ENCODE peak calls at places on chromosomes 3 and 15, in eight cellular contexts. One of them, this sample, is unnamed. For H3K36me3, the result is how much of the 10 kb centered on the place peaks cover.

GRCh38 chr3:198070871-198071270 is 110.9 kb downstream of the LMLN start:
- DNase-seq in stomach: no peak
- DNase-seq in PC-9: no peak
- DNase-seq in astrocyte: no peak
- DNase-seq in psoas muscle: no peak
- DNase-seq in prostate gland: no peak
- DNase-seq in lower lobe of right lung: no peak
- DNase-seq in GM23338: no peak
- DNase-seq in this sample: no peak

GRCh38 chr3:44120721-44121582 is 120.7 kb upstream of the TOPAZ1 start:
- DNase-seq in stomach: no peak
- DNase-seq in GM23338: peak
- DNase-seq in psoas muscle: no peak
- DNase-seq in astrocyte: no peak
- DNase-seq in lower lobe of right lung: no peak
- DNase-seq in PC-9: no peak
- DNase-seq in prostate gland: no peak
- DNase-seq in this sample: no peak

GRCh38 chr3:125129512-125129962 is 73.7 kb upstream of the HEG1 start:
- DNase-seq in PC-9: peak
- DNase-seq in prostate gland: peak
- DNase-seq in lower lobe of right lung: no peak
- DNase-seq in astrocyte: peak
- DNase-seq in psoas muscle: peak
- DNase-seq in stomach: peak
- DNase-seq in GM23338: no peak
- DNase-seq in this sample: no peak

GRCh38 chr3:17489139-17489538 is 253.3 kb downstream of the TBC1D5 start:
- DNase-seq in psoas muscle: no peak
- DNase-seq in lower lobe of right lung: no peak
- DNase-seq in stomach: no peak
- DNase-seq in astrocyte: peak
- DNase-seq in GM23338: no peak
- DNase-seq in prostate gland: no peak
- DNase-seq in PC-9: no peak
- DNase-seq in this sample: no peak

GRCh38 chr3:158802399-158803023 is 657 bp downstream of the MFSD1 start:
- DNase-seq in lower lobe of right lung: peak
- DNase-seq in PC-9: peak
- DNase-seq in prostate gland: peak
- DNase-seq in psoas muscle: peak
- DNase-seq in stomach: no peak
- DNase-seq in astrocyte: no peak
- DNase-seq in GM23338: no peak
- DNase-seq in this sample: peak

GRCh38 chr3:23888617-23889228 is 28.1 kb downstream of the NKIRAS1 start:
- DNase-seq in prostate gland: no peak
- DNase-seq in astrocyte: no peak
- DNase-seq in stomach: no peak
- DNase-seq in GM23338: peak
- DNase-seq in lower lobe of right lung: no peak
- DNase-seq in psoas muscle: no peak
- DNase-seq in PC-9: no peak
- DNase-seq in this sample: no peak

GRCh38 chr3:112778298-112779008 is 68.2 kb downstream of the CD200R1L start:
- DNase-seq in stomach: no peak
- DNase-seq in prostate gland: no peak
- DNase-seq in astrocyte: peak
- DNase-seq in GM23338: no peak
- DNase-seq in lower lobe of right lung: no peak
- DNase-seq in PC-9: peak
- DNase-seq in psoas muscle: no peak
- DNase-seq in this sample: no peak

GRCh38 chr15:82294061-82294690 is 31.6 kb downstream of the SAXO2 start:
- DNase-seq in GM23338: peak
- DNase-seq in prostate gland: no peak
- DNase-seq in lower lobe of right lung: no peak
- DNase-seq in psoas muscle: no peak
- DNase-seq in stomach: no peak
- DNase-seq in PC-9: no peak
- DNase-seq in astrocyte: no peak
- DNase-seq in this sample: no peak

GRCh38 chr3:183487046-183487445 is 58.6 kb upstream of the MCF2L2 start:
- DNase-seq in prostate gland: no peak
- DNase-seq in stomach: no peak
- DNase-seq in lower lobe of right lung: no peak
- DNase-seq in astrocyte: no peak
- DNase-seq in psoas muscle: no peak
- DNase-seq in GM23338: no peak
- DNase-seq in PC-9: no peak
- DNase-seq in this sample: peak

GRCh38 chr3:4894891-4895530 is 84.2 kb upstream of the BHLHE40 start:
- DNase-seq in lower lobe of right lung: no peak
- DNase-seq in stomach: no peak
- DNase-seq in prostate gland: no peak
- DNase-seq in GM23338: no peak
- DNase-seq in PC-9: no peak
- DNase-seq in astrocyte: no peak
- DNase-seq in psoas muscle: no peak
- DNase-seq in this sample: no peak

GRCh38 chr3:115498421-115498820 is 124.9 kb upstream of the GAP43 start:
- DNase-seq in stomach: no peak
- DNase-seq in GM23338: no peak
- DNase-seq in psoas muscle: no peak
- DNase-seq in PC-9: no peak
- DNase-seq in prostate gland: no peak
- DNase-seq in astrocyte: no peak
- DNase-seq in lower lobe of right lung: no peak
- DNase-seq in this sample: no peak

GRCh38 chr15:67407709-67408257 is 113.1 kb upstream of the C15orf61 start:
- DNase-seq in prostate gland: no peak
- DNase-seq in stomach: no peak
- DNase-seq in PC-9: no peak
- DNase-seq in astrocyte: no peak
- DNase-seq in psoas muscle: no peak
- DNase-seq in GM23338: no peak
- DNase-seq in lower lobe of right lung: no peak
- DNase-seq in this sample: no peak

GRCh38 chr15:99474041-99474906 is 91.5 kb upstream of the MEF2A start:
- DNase-seq in lower lobe of right lung: peak
- DNase-seq in prostate gland: no peak
- DNase-seq in astrocyte: no peak
- DNase-seq in psoas muscle: peak
- DNase-seq in stomach: no peak
- DNase-seq in PC-9: no peak
- DNase-seq in GM23338: no peak
- DNase-seq in this sample: no peak

GRCh38 chr15:60972301-60972700 is 256.8 kb downstream of the RORA start:
- DNase-seq in psoas muscle: no peak
- DNase-seq in lower lobe of right lung: no peak
- DNase-seq in astrocyte: peak
- DNase-seq in prostate gland: no peak
- DNase-seq in stomach: no peak
- DNase-seq in GM23338: no peak
- DNase-seq in PC-9: no peak
- DNase-seq in this sample: no peak

GRCh38 chr3:21310176-21310575 is 440.8 kb downstream of the ZNF385D start:
- DNase-seq in astrocyte: no peak
- DNase-seq in stomach: no peak
- DNase-seq in GM23338: no peak
- DNase-seq in lower lobe of right lung: no peak
- DNase-seq in prostate gland: no peak
- DNase-seq in PC-9: no peak
- DNase-seq in psoas muscle: no peak
- DNase-seq in this sample: no peak

GRCh38 chr15:63970723-63971426 is 75.4 kb downstream of the DAPK2 start:
- DNase-seq in prostate gland: no peak
- DNase-seq in astrocyte: no peak
- DNase-seq in psoas muscle: peak
- DNase-seq in lower lobe of right lung: no peak
- DNase-seq in GM23338: no peak
- DNase-seq in PC-9: no peak
- DNase-seq in stomach: no peak
- DNase-seq in this sample: no peak

GRCh38 chr3:9211155-9211950 is 38.1 kb downstream of the SRGAP3 start:
- DNase-seq in stomach: no peak
- DNase-seq in PC-9: no peak
- DNase-seq in prostate gland: no peak
- DNase-seq in psoas muscle: no peak
- DNase-seq in astrocyte: peak
- DNase-seq in GM23338: no peak
- DNase-seq in lower lobe of right lung: no peak
- DNase-seq in this sample: no peak

GRCh38 chr3:9213019-9213646 is 36.3 kb downstream of the SRGAP3 start:
- DNase-seq in psoas muscle: no peak
- DNase-seq in prostate gland: no peak
- DNase-seq in stomach: no peak
- DNase-seq in GM23338: no peak
- DNase-seq in astrocyte: no peak
- DNase-seq in lower lobe of right lung: no peak
- DNase-seq in PC-9: no peak
- DNase-seq in this sample: no peak

GRCh38 chr3:9216736-9217135 is 32.7 kb downstream of the SRGAP3 start:
- DNase-seq in GM23338: no peak
- DNase-seq in astrocyte: peak
- DNase-seq in stomach: no peak
- DNase-seq in psoas muscle: no peak
- DNase-seq in prostate gland: peak
- DNase-seq in PC-9: no peak
- DNase-seq in lower lobe of right lung: no peak
- DNase-seq in this sample: no peak

GRCh38 chr3:9214599-9214998 is 34.8 kb downstream of the SRGAP3 start:
- DNase-seq in prostate gland: no peak
- DNase-seq in stomach: no peak
- DNase-seq in astrocyte: peak
- DNase-seq in psoas muscle: no peak
- DNase-seq in GM23338: no peak
- DNase-seq in PC-9: peak
- DNase-seq in lower lobe of right lung: no peak
- DNase-seq in this sample: no peak

GRCh38 chr3:9214185-9214584 is 35.3 kb downstream of the SRGAP3 start:
- DNase-seq in GM23338: no peak
- DNase-seq in prostate gland: no peak
- DNase-seq in psoas muscle: no peak
- DNase-seq in PC-9: no peak
- DNase-seq in lower lobe of right lung: no peak
- DNase-seq in stomach: no peak
- DNase-seq in astrocyte: peak
- DNase-seq in this sample: no peak
- H3K36me3 ChIP-seq in GM23338: under half
- H3K36me3 ChIP-seq in prostate gland: under half
- H3K36me3 ChIP-seq in psoas muscle: under half
- H3K36me3 ChIP-seq in PC-9: under half
- H3K36me3 ChIP-seq in lower lobe of right lung: under half
- H3K36me3 ChIP-seq in stomach: under half
- H3K36me3 ChIP-seq in astrocyte: under half
- H3K36me3 ChIP-seq in this sample: under half

GRCh38 chr15:65369148-65369547 is 8.7 kb downstream of the IGDCC3 start:
- DNase-seq in astrocyte: no peak
- DNase-seq in psoas muscle: no peak
- DNase-seq in lower lobe of right lung: no peak
- DNase-seq in prostate gland: no peak
- DNase-seq in stomach: no peak
- DNase-seq in PC-9: no peak
- DNase-seq in GM23338: no peak
- DNase-seq in this sample: no peak
- H3K27ac ChIP-seq in astrocyte: no peak
- H3K27ac ChIP-seq in psoas muscle: no peak
- H3K27ac ChIP-seq in lower lobe of right lung: no peak
- H3K27ac ChIP-seq in prostate gland: no peak
- H3K27ac ChIP-seq in stomach: no peak
- H3K27ac ChIP-seq in PC-9: no peak
- H3K27ac ChIP-seq in GM23338: peak
- H3K27ac ChIP-seq in this sample: no peak

GRCh38 chr3:149752051-149752787 is at the start of gene COMMD2:
- DNase-seq in prostate gland: peak
- DNase-seq in psoas muscle: peak
- DNase-seq in astrocyte: peak
- DNase-seq in GM23338: peak
- DNase-seq in PC-9: peak
- DNase-seq in lower lobe of right lung: peak
- DNase-seq in stomach: peak
- DNase-seq in this sample: peak

GRCh38 chr3:149753717-149754116 is 1.4 kb upstream of the COMMD2 start:
- DNase-seq in astrocyte: no peak
- DNase-seq in lower lobe of right lung: no peak
- DNase-seq in prostate gland: no peak
- DNase-seq in psoas muscle: no peak
- DNase-seq in stomach: no peak
- DNase-seq in GM23338: no peak
- DNase-seq in PC-9: no peak
- DNase-seq in this sample: no peak

GRCh38 chr3:149751551-149751950 is 738 bp downstream of the COMMD2 start:
- DNase-seq in GM23338: peak
- DNase-seq in PC-9: no peak
- DNase-seq in psoas muscle: no peak
- DNase-seq in prostate gland: no peak
- DNase-seq in lower lobe of right lung: no peak
- DNase-seq in stomach: no peak
- DNase-seq in astrocyte: no peak
- DNase-seq in this sample: no peak

DNA sequence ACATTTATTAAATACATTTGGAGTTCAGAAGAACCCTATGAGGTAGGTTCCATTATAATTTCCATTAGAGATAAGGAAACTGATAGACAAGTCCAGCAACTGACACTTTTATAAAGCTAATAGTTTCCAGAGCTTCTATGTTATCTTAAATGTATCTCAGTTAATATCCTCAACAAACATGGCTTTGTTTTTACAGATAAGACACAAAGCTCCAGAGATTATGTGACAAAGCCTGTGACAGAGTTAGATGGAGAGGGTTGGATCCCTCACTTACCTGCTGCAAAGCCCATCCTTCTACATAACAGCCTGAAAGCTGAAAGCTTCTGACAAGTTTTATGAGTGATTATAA is 473 bp upstream of the COMMD2 start:
- DNase-seq in psoas muscle: no peak
- DNase-seq in prostate gland: no peak
- DNase-seq in stomach: no peak
- DNase-seq in PC-9: no peak
- DNase-seq in astrocyte: no peak
- DNase-seq in lower lobe of right lung: no peak
- DNase-seq in GM23338: no peak
- DNase-seq in this sample: no peak
- TF ChIP-seq CTCF in psoas muscle: no peak
- TF ChIP-seq CTCF in prostate gland: no peak
- TF ChIP-seq CTCF in stomach: no peak
- TF ChIP-seq CTCF in PC-9: peak
- TF ChIP-seq CTCF in astrocyte: no peak
- TF ChIP-seq CTCF in lower lobe of right lung: no peak
- TF ChIP-seq CTCF in GM23338: no peak
- TF ChIP-seq CTCF in this sample: no peak

DNA sequence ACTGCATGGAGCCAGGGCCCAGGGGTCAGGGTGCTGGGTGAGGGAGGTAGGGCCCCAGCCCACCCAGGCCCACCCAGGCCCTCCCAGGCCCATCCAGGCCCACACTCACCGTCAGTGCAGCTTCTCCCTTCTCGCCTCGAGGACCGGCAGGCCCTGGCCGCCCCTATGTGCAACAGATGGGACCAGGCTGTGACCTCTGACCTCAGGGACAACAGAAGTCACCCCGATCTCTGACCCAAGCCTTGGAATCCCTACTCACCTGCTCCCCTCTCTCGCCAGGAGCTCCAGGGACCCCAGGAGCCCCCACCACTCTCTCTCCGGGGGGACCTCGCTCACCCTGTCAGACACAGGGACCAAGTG is 2.8 kb upstream of the UCN2 start:
- DNase-seq in PC-9: no peak
- DNase-seq in stomach: no peak
- DNase-seq in lower lobe of right lung: no peak
- DNase-seq in astrocyte: no peak
- DNase-seq in psoas muscle: no peak
- DNase-seq in GM23338: no peak
- DNase-seq in prostate gland: no peak
- DNase-seq in this sample: no peak
- H3K36me3 ChIP-seq in PC-9: under half
- H3K36me3 ChIP-seq in stomach: under half
- H3K36me3 ChIP-seq in lower lobe of right lung: under half
- H3K36me3 ChIP-seq in astrocyte: under half
- H3K36me3 ChIP-seq in psoas muscle: under half
- H3K36me3 ChIP-seq in GM23338: under half
- H3K36me3 ChIP-seq in prostate gland: under half
- H3K36me3 ChIP-seq in this sample: under half

This sample was measured in Peyer's patch.